ENCODE peak calls at places on chromosomes 16 and 17, in four cellular contexts. U, K, G and I are unnamed samples.

GRCh38 chr17:34493903-34494302 is 85.5 kb upstream of the TMEM132E start:
- DNase-seq in K (no peak), U (no peak), G (no peak), I (no peak)

GRCh38 chr16:2486645-2487516 is 12.0 kb downstream of the TBC1D24 start:
- DNase-seq in G (peak), K (peak), U (no peak), I (no peak)

GRCh38 chr16:88642881-88643545 is 4.6 kb downstream of the IL17C start:
- DNase-seq in K (no peak), U (no peak), G (no peak), I (no peak)

GRCh38 chr17:17749025-17749772 is 67.9 kb downstream of the RAI1 start:
- DNase-seq in K (no peak), U (peak), G (no peak), I (no peak)

GRCh38 chr17:78771758-78772382 is 10.2 kb downstream of the CYTH1 start:
- DNase-seq in U (no peak), G (no peak), K (no peak), I (no peak)

GRCh38 chr16:711548-712320 is 3.2 kb upstream of the METRN start:
- DNase-seq in U (peak), G (peak), K (peak), I (peak)

GRCh38 chr17:17387017-17387416 is 83.8 kb downstream of the NT5M start:
- DNase-seq in G (no peak), K (no peak), U (no peak), I (peak)

GRCh38 chr16:80602894-80603293 is 62.1 kb downstream of the DYNLRB2 start:
- DNase-seq in U (no peak), K (no peak), G (peak), I (no peak)

GRCh38 chr17:67624886-67625656 is 92.7 kb upstream of the NOL11 start:
- DNase-seq in U (no peak), K (no peak), G (no peak), I (no peak)

GRCh38 chr16:66605177-66605999 is 884 bp downstream of the CMTM3 start:
- DNase-seq in G (peak), K (peak), U (peak), I (peak)

GRCh38 chr17:30225112-30225511 is 10.4 kb downstream of the SLC6A4 start:
- DNase-seq in G (no peak), K (no peak), U (no peak), I (no peak)

GRCh38 chr17:79862771-79863440 is 23.7 kb upstream of the CBX4 start:
- DNase-seq in K (no peak), G (no peak), U (no peak), I (no peak)

GRCh38 chr16:53546988-53547391 is 44.0 kb upstream of the AKTIP start:
- DNase-seq in G (peak), K (no peak), U (peak), I (peak)

GRCh38 chr17:67829331-67829730 is 4.0 kb downstream of the BPTF start:
- DNase-seq in U (no peak), G (no peak), K (peak), I (no peak)

GRCh38 chr16:54627616-54628015 is 303.0 kb upstream of the IRX5 start:
- DNase-seq in G (no peak), U (no peak), K (no peak), I (no peak)

GRCh38 chr17:48037036-48037881 is at the start of gene COPZ2:
- DNase-seq in K (peak), U (peak), G (peak), I (peak)

GRCh38 chr16:85556456-85557082 is 56.6 kb upstream of the GSE1 start:
- DNase-seq in G (peak), U (peak), K (peak), I (peak)

GRCh38 chr16:3651461-3652372 is 2.8 kb upstream of the DNASE1 start:
- DNase-seq in K (no peak), G (no peak), U (no peak), I (no peak)

GRCh38 chr16:84709609-84710008 is 9.8 kb downstream of the USP10 start:
- DNase-seq in U (no peak), G (no peak), K (no peak), I (no peak)

GRCh38 chr17:82615084-82616020 is 32.9 kb downstream of the WDR45B start:
- DNase-seq in K (no peak), U (peak), G (no peak), I (no peak)

GRCh38 chr16:84665359-84665758 is 17.0 kb downstream of the KLHL36 start:
- DNase-seq in U (no peak), K (no peak), G (no peak), I (no peak)

GRCh38 chr17:16929281-16929680 is 42.6 kb downstream of the TNFRSF13B start:
- DNase-seq in G (no peak), U (no peak), K (no peak), I (no peak)

GRCh38 chr17:78529871-78530670 is 47.1 kb downstream of the DNAH17 start:
- DNase-seq in G (no peak), U (peak), K (no peak), I (no peak)

GRCh38 chr17:59221159-59221847 is 992 bp downstream of the GDPD1 start:
- DNase-seq in K (no peak), U (no peak), G (no peak), I (no peak)

GRCh38 chr17:64785050-64785449 is 122.9 kb upstream of the SMURF2 start:
- DNase-seq in G (no peak), U (peak), K (no peak), I (no peak)

GRCh38 chr17:36089888-36090836 is at the start of gene CCL3:
- DNase-seq in U (no peak), K (no peak), G (no peak), I (no peak)